ENCODE peak calls at places on chromosomes 3 and 15, in four cellular contexts. U is uterus, Y is A549, V is fibroblast of mammary gland. I is an unnamed sample.

GRCh38 chr3:85691196-85691595 is 732.4 kb downstream of the CADM2 start:
- DNase-seq in U (no peak), Y (no peak), V (no peak), I (no peak)

GRCh38 chr15:96974761-96975160 is 644.3 kb downstream of the NR2F2 start:
- DNase-seq in U (no peak), Y (no peak), V (peak), I (no peak)

GRCh38 chr15:100726070-100726420 is 123.7 kb downstream of the ASB7 start:
- DNase-seq in U (no peak), Y (no peak), V (no peak), I (no peak)

GRCh38 chr3:21436846-21437245 is 314.2 kb downstream of the ZNF385D start:
- DNase-seq in U (no peak), Y (no peak), V (no peak), I (no peak)

GRCh38 chr15:94701281-94701985 is 470.1 kb downstream of the MCTP2 start:
- DNase-seq in U (no peak), Y (no peak), V (no peak), I (no peak)

GRCh38 chr15:80580107-80580506 is 115.0 kb upstream of the ABHD17C start:
- DNase-seq in U (no peak), Y (no peak), V (peak), I (peak)

GRCh38 chr3:44554626-44555592 is at the start of gene ZKSCAN7:
- DNase-seq in U (peak), Y (no peak), V (peak), I (peak)

GRCh38 chr15:91790826-91791225 is 62.7 kb upstream of the SLCO3A1 start:
- DNase-seq in U (no peak), Y (no peak), V (peak), I (no peak)

GRCh38 chr15:78942741-78943140 is 2.1 kb downstream of the CTSH start:
- DNase-seq in U (no peak), Y (no peak), V (no peak), I (no peak)

GRCh38 chr3:194136519-194137313 is 768 bp downstream of the HES1 start:
- DNase-seq in U (peak), Y (no peak), V (peak), I (peak)

GRCh38 chr3:126432901-126433480 is 38.3 kb downstream of the CFAP100 start:
- DNase-seq in U (no peak), Y (no peak), V (no peak), I (no peak)

GRCh38 chr15:38164507-38164906 is 88.1 kb upstream of the SPRED1 start:
- DNase-seq in U (no peak), Y (no peak), V (no peak), I (no peak)

GRCh38 chr15:43625086-43625485 is 6.5 kb upstream of the STRC start:
- DNase-seq in U (no peak), Y (no peak), V (no peak), I (no peak)

GRCh38 chr3:150184426-150185071 is 213.9 kb upstream of the PFN2 start:
- DNase-seq in U (no peak), Y (peak), V (no peak), I (no peak)

GRCh38 chr15:29747837-29748417 is 74.3 kb downstream of the TJP1 start:
- DNase-seq in U (no peak), Y (no peak), V (peak), I (no peak)

GRCh38 chr3:136750922-136751258 is 1.3 kb downstream of the STAG1 start:
- DNase-seq in U (no peak), Y (no peak), V (peak), I (peak)

GRCh38 chr3:111667621-111668239 is 72.6 kb upstream of the ZBED2 start:
- DNase-seq in U (peak), Y (no peak), V (peak), I (no peak)

GRCh38 chr15:77974098-77974414 is 103.5 kb downstream of the TBC1D2B start:
- DNase-seq in U (no peak), Y (no peak), V (peak), I (no peak)

GRCh38 chr3:111848778-111849177 is 10.3 kb upstream of the PHLDB2 start:
- DNase-seq in U (no peak), Y (no peak), V (no peak), I (no peak)

GRCh38 chr3:94173667-94174434 is 111.0 kb downstream of the NSUN3 start:
- DNase-seq in U (no peak), Y (no peak), V (no peak), I (no peak)

GRCh38 chr3:38620236-38620635 is 29.3 kb downstream of the SCN5A start:
- DNase-seq in U (no peak), Y (no peak), V (peak), I (no peak)

GRCh38 chr15:77815015-77815414 is 182.3 kb upstream of the LINGO1 start:
- DNase-seq in U (no peak), Y (no peak), V (no peak), I (no peak)

GRCh38 chr3:15319575-15319974 is 12.8 kb downstream of the SH3BP5 start:
- DNase-seq in U (peak), Y (no peak), V (peak), I (no peak)

GRCh38 chr3:17151598-17152373 is 267.0 kb downstream of the PLCL2 start:
- DNase-seq in U (no peak), Y (no peak), V (no peak), I (no peak)

GRCh38 chr3:3178498-3179328 is 778 bp downstream of the CRBN start:
- DNase-seq in U (no peak), Y (no peak), V (no peak), I (no peak)

GRCh38 chr15:23565395-23566069 is at the start of gene MKRN3:
- DNase-seq in U (no peak), Y (peak), V (no peak), I (no peak)

GRCh38 chr3:127104586-127104985 is 88.3 kb upstream of the PRR23E start:
- DNase-seq in U (no peak), Y (no peak), V (no peak), I (no peak)

GRCh38 chr3:72891053-72891855 is 3.4 kb downstream of the GXYLT2 start:
- DNase-seq in U (peak), Y (no peak), V (peak), I (peak)

GRCh38 chr3:9912294-9912935 is 4.5 kb upstream of the IL17RC start:
- DNase-seq in U (no peak), Y (no peak), V (peak), I (no peak)

GRCh38 chr15:64697911-64698369 is 77.4 kb downstream of the RBPMS2 start:
- DNase-seq in U (no peak), Y (no peak), V (peak), I (no peak)

GRCh38 chr3:87771338-87772059 is 287.3 kb downstream of the CGGBP1 start:
- DNase-seq in U (no peak), Y (no peak), V (peak), I (no peak)

GRCh38 chr15:80599359-80599758 is 95.8 kb upstream of the ABHD17C start:
- DNase-seq in U (no peak), Y (no peak), V (peak), I (peak)

GRCh38 chr15:86555939-86556725 is 476.5 kb downstream of the AGBL1 start:
- DNase-seq in U (no peak), Y (no peak), V (no peak), I (no peak)

GRCh38 chr3:85881833-85882393 is 923.1 kb downstream of the CADM2 start:
- DNase-seq in U (no peak), Y (no peak), V (no peak), I (no peak)

GRCh38 chr15:83422541-83422940 is 24.6 kb upstream of the SH3GL3 start:
- DNase-seq in U (no peak), Y (no peak), V (no peak), I (no peak)

GRCh38 chr15:70528270-70528706 is 235.1 kb downstream of the UACA start:
- DNase-seq in U (no peak), Y (no peak), V (no peak), I (no peak)

GRCh38 chr15:57133127-57133968 is 214.9 kb downstream of the TCF12 start:
- DNase-seq in U (no peak), Y (no peak), V (peak), I (no peak)

GRCh38 chr3:178302966-178303930 is 233.0 kb upstream of the KCNMB2 start:
- DNase-seq in U (no peak), Y (no peak), V (no peak), I (no peak)

GRCh38 chr3:122586918-122587317 is 9.5 kb downstream of the PARP15 start:
- DNase-seq in U (no peak), Y (no peak), V (no peak), I (no peak)

GRCh38 chr15:54564142-54564541 is 585.9 kb downstream of the UNC13C start:
- DNase-seq in U (no peak), Y (no peak), V (no peak), I (no peak)

GRCh38 chr15:54556231-54556630 is 578.0 kb downstream of the UNC13C start:
- DNase-seq in U (no peak), Y (no peak), V (no peak), I (no peak)

GRCh38 chr15:54559405-54560064 is 581.3 kb downstream of the UNC13C start:
- DNase-seq in U (no peak), Y (no peak), V (no peak), I (no peak)

DNA sequence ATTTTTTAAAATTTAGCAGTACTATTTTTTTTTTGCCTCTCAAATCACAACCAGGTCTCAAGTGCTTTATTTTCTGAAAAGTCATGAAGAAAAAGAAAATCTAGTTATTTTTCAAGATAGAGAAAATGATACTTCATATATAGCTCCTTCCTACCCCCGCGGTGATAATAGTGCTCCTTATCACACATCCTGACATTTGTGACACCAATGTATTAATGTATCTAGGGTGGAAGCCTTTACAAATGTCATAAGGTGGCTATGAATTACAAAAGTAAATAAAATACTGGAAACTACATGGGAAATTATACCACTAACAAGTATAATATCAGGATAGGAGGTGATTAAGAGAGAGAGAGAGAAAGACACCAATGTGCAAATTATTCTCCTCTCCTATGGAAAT is 582.2 kb downstream of the UNC13C start:
- DNase-seq in U (no peak), Y (no peak), V (no peak), I (no peak)
- TF ChIP-seq CTCF in U (no peak), Y (no peak), V (no peak), I (no peak)

GRCh38 chr3:148759425-148759824 is 61.7 kb downstream of the AGTR1 start:
- DNase-seq in U (no peak), Y (no peak), V (no peak), I (no peak)

GRCh38 chr3:148758303-148758884 is 60.7 kb downstream of the AGTR1 start:
- DNase-seq in U (no peak), Y (no peak), V (peak), I (no peak)

DNA sequence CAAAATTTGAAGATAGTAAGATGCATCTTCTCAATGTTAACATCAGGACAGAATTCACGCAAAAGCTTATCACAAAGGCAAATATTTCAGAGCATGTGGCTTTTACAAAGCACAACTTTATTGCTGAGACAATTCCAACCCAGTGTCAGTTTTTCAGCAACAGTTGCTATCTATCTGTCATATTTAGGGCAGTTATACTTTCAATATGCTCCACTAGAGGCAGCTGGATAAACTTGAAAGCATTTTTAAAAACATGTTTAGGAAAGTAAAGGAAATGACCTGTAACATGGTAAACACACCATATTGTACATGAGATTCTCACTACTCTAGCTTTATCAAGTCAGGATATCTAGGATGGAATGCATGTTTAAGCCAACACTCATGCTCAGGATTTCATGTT is 63.7 kb upstream of the CPB1 start:
- DNase-seq in U (no peak), Y (no peak), V (no peak), I (no peak)
- TF ChIP-seq CTCF in U (no peak), Y (no peak), V (no peak), I (no peak)

DNA sequence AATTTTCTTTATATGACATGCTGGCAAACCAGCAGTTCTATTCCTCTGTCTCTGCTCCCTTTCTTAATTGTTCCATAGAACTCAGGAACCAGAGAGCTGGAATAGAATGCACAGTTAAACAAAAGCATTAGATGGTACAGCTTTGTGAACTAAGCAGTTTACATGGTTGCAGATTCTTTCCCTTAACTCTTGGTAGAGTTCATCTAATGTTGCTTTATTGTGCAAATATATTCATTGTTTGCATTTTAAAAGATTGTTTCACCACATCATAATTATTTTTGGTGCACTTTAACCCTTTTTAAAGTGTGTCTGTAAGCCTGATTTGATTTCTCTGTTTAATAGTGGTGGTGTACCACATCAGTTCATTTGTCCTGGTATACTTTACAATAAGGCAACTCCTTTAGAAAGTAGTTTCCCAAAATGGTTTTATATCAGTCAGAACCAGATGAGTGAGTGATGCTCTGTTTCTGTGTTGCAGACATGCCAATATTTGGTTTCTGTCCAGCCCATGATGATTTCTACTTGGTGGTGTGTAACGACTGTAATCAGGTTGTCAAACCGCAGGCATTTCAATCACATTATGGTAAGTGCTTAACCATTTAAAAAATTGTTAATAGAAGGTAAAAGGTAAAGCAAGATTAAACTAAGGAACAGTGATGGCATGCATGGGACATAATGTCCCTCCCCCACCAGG is 39.9 kb upstream of the SCAANT1 start:
- DNase-seq in U (no peak), Y (no peak), V (no peak), I (no peak)
- TF ChIP-seq CTCF in U (no peak), Y (no peak), V (no peak), I (no peak)

GRCh38 chr3:37559461-37559860 is 302.2 kb upstream of the CTDSPL start:
- DNase-seq in U (no peak), Y (no peak), V (peak), I (no peak)

GRCh38 chr3:37558580-37558979 is 303.1 kb upstream of the CTDSPL start:
- DNase-seq in U (no peak), Y (no peak), V (no peak), I (no peak)

GRCh38 chr3:37556789-37557301 is 304.8 kb upstream of the CTDSPL start:
- DNase-seq in U (no peak), Y (no peak), V (no peak), I (no peak)

DNA sequence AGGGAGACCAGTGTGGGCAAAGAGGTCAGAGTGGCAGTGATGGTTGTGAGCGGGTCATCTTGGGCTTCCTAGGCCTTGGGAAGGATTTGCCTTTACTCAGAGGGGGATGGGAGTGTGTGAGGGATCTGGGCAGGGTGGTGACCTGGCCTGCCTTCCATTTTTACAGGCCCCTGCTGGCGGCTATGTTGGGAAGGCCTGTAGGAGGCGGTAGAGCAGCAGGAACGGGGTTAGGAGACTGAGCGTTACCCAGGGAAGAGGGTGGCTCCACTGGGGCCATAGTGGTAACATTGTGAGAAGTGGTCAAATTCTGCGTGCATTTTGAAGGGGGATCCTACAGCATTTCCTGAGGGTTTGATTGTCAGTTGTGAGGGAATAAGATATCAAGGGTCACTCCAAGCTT is 307.3 kb upstream of the CTDSPL start:
- DNase-seq in U (no peak), Y (no peak), V (no peak), I (no peak)
- TF ChIP-seq CTCF in U (no peak), Y (no peak), V (peak), I (no peak)

DNA sequence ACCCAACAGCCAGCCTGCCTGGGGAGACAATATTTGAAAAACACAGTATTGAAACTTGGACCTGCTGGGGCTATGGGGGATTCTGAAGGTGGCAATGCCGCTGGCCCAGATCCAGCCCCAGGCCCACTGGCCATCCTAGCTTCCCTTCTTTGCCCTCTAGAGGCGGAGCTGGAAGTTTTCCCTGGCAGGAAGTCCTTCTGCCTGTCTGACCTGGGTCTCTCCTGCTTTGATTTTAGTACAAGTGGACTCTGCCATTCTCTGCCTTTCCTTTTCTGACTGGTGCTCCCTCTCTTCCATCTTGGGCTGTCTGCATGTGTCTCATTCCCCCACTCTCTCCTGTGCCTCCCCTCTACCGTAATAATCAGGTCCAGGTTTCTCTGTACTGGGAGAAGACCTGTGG is 3.6 kb downstream of the SEMA3F start:
- DNase-seq in U (no peak), Y (no peak), V (no peak), I (no peak)
- TF ChIP-seq CTCF in U (no peak), Y (no peak), V (no peak), I (no peak)

GRCh38 chr3:27943106-27943505 is 221.0 kb upstream of the EOMES start:
- DNase-seq in U (no peak), Y (no peak), V (peak), I (no peak)

GRCh38 chr3:27945229-27945628 is 223.1 kb upstream of the EOMES start:
- DNase-seq in U (no peak), Y (no peak), V (no peak), I (no peak)

GRCh38 chr3:27935492-27935891 is 213.4 kb upstream of the EOMES start:
- DNase-seq in U (no peak), Y (no peak), V (no peak), I (no peak)

GRCh38 chr3:27939510-27939909 is 217.4 kb upstream of the EOMES start:
- DNase-seq in U (no peak), Y (no peak), V (peak), I (no peak)

GRCh38 chr3:27939940-27940339 is 217.8 kb upstream of the EOMES start:
- DNase-seq in U (no peak), Y (no peak), V (peak), I (no peak)
- TF ChIP-seq CTCF in U (no peak), Y (no peak), V (no peak), I (no peak)

GRCh38 chr3:58129041-58129440 is 81.7 kb downstream of the DNASE1L3 start:
- DNase-seq in U (no peak), Y (no peak), V (no peak), I (no peak)

GRCh38 chr3:58122936-58123700 is 87.7 kb downstream of the DNASE1L3 start:
- DNase-seq in U (no peak), Y (no peak), V (no peak), I (no peak)

GRCh38 chr3:58121183-58121582 is 89.6 kb downstream of the DNASE1L3 start:
- DNase-seq in U (no peak), Y (no peak), V (no peak), I (no peak)

GRCh38 chr3:58120075-58120812 is 90.5 kb downstream of the DNASE1L3 start:
- DNase-seq in U (peak), Y (no peak), V (no peak), I (no peak)

GRCh38 chr3:58124387-58124786 is 86.4 kb downstream of the DNASE1L3 start:
- DNase-seq in U (no peak), Y (no peak), V (no peak), I (no peak)
- TF ChIP-seq CTCF in U (no peak), Y (no peak), V (no peak), I (no peak)

DNA sequence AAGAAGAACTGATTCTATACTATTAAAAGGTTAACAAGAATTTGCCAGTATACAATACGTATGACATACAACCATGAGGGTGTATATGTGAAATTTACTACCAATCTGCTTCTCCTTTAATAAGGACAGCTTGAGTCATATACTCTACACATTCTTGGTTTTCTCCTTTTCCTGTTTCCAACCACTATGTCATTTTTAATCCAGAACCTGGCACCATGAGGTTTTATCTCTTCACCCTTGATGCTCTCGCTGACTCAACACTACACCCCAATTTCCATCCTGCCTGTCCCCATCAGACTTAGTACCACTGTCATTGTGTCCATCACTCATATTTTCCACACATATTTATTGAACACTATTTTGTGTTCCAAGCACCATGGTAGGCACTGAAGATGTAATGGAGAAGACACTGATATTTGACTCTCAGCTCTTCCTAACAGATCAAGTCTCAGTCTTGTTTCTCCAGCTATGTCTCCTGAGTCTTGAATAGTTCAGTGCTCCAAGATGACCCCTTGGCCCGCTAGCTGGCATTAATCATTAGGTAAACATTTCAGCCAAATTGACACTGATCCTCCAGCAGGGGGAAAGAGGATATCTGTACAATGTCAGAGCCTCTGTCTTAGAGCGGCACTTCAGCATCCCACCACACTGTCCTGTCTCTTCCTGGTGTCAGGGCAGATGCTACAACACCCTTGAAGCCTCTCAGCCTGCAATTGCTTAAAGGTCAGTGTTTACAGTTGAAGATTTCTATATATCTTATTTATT is 11.2 kb upstream of the COL8A1 start:
- DNase-seq in U (no peak), Y (no peak), V (peak), I (no peak)
- TF ChIP-seq CTCF in U (no peak), Y (no peak), V (peak), I (peak)

I was measured in BJ.